ENCODE peak calls at places on chromosomes 11 and 22, in five cellular contexts. E, B, M, P and G are unnamed samples.

GRCh38 chr11:35639591-35640179 is 21.4 kb downstream of the FJX1 start:
- DNase-seq in B (peak), M (peak), P (no peak), E (no peak), G (no peak)

GRCh38 chr11:12117200-12117995 is 7.0 kb downstream of the MICAL2 start:
- DNase-seq in P (no peak), B (no peak), M (no peak), E (no peak), G (peak)

GRCh38 chr22:40345801-40346177 is 511 bp upstream of the ADSL start:
- DNase-seq in E (no peak), M (peak), P (peak), B (peak), G (no peak)

GRCh38 chr11:18019650-18020049 is 6.8 kb upstream of the SERGEF start:
- DNase-seq in E (no peak), B (no peak), M (no peak), P (no peak), G (no peak)

GRCh38 chr11:70536051-70536877 is 137.9 kb downstream of the CTTN start:
- DNase-seq in B (no peak), E (no peak), M (no peak), P (no peak), G (no peak)

GRCh38 chr11:20031155-20032001 is 128.9 kb downstream of the DBX1 start:
- DNase-seq in E (no peak), B (no peak), P (no peak), M (no peak), G (peak)

GRCh38 chr11:350723-351255 is 18.5 kb upstream of the B4GALNT4 start:
- DNase-seq in P (no peak), E (no peak), M (no peak), B (no peak), G (no peak)

GRCh38 chr22:32410459-32410858 is 1.6 kb downstream of the RTCB start:
- DNase-seq in B (no peak), M (no peak), E (no peak), P (no peak), G (no peak)

GRCh38 chr11:41051919-41052630 is 407.4 kb downstream of the LRRC4C start:
- DNase-seq in M (no peak), B (no peak), E (no peak), P (no peak), G (no peak)

GRCh38 chr11:108606070-108606469 is 12.5 kb upstream of the EXPH5 start:
- DNase-seq in M (no peak), B (no peak), P (no peak), E (no peak), G (no peak)

GRCh38 chr11:102843474-102843873 is at the start of gene MMP3:
- DNase-seq in M (no peak), B (no peak), P (no peak), E (no peak), G (peak)

GRCh38 chr22:44357962-44358553 is 45.3 kb upstream of the SHISAL1 start:
- DNase-seq in B (no peak), P (no peak), E (no peak), M (peak), G (peak)

GRCh38 chr11:9208726-9209501 is 56.2 kb downstream of the DENND5A start:
- DNase-seq in P (peak), E (no peak), B (no peak), M (peak), G (no peak)

GRCh38 chr22:31102441-31103081 is 4.8 kb downstream of the SELENOM start:
- DNase-seq in M (no peak), E (peak), P (no peak), B (no peak), G (peak)

GRCh38 chr11:14894657-14895598 is 2.9 kb upstream of the CYP2R1 start:
- DNase-seq in B (no peak), E (no peak), M (no peak), P (peak), G (peak)

GRCh38 chr22:42366815-42367581 is 65.2 kb downstream of the NFAM1 start:
- DNase-seq in M (no peak), B (no peak), P (no peak), E (no peak), G (no peak)

GRCh38 chr11:43315966-43316365 is 4.2 kb downstream of the API5 start:
- DNase-seq in B (no peak), M (no peak), E (no peak), P (no peak), G (no peak)

GRCh38 chr11:69275178-69275577 is 18.8 kb upstream of the MYEOV start:
- DNase-seq in M (no peak), P (no peak), B (no peak), E (no peak), G (no peak)

GRCh38 chr11:130434521-130435223 is 6.3 kb upstream of the ADAMTS8 start:
- DNase-seq in P (peak), E (peak), M (peak), B (peak), G (peak)

GRCh38 chr11:114243461-114244372 is 52.5 kb upstream of the NNMT start:
- DNase-seq in B (peak), P (no peak), E (no peak), M (peak), G (no peak)

GRCh38 chr11:63504054-63504453 is 1.8 kb upstream of the LGALS12 start:
- DNase-seq in B (no peak), P (no peak), E (no peak), M (no peak), G (no peak)

GRCh38 chr22:42608481-42609361 is 6.0 kb downstream of the POLDIP3 start:
- DNase-seq in E (peak), P (no peak), M (peak), B (no peak), G (peak)

GRCh38 chr11:122523841-122524531 is 131.5 kb upstream of the UBASH3B start:
- DNase-seq in M (no peak), E (no peak), B (peak), P (no peak), G (no peak)

GRCh38 chr11:121886956-121887355 is 229.1 kb downstream of the BLID start:
- DNase-seq in B (no peak), P (no peak), E (no peak), M (no peak), G (no peak)

GRCh38 chr11:83299681-83300080 is 13.5 kb upstream of the CCDC90B start:
- DNase-seq in B (no peak), E (no peak), P (no peak), M (no peak), G (no peak)

GRCh38 chr11:79206951-79207350 is 233.9 kb downstream of the TENM4 start:
- DNase-seq in E (no peak), P (no peak), M (no peak), B (no peak), G (no peak)

GRCh38 chr11:94708176-94708575 is 60.0 kb upstream of the AMOTL1 start:
- DNase-seq in B (no peak), M (no peak), E (no peak), P (no peak), G (no peak)